ENCODE peak calls at places on chromosomes 1 and 21, in nine cellular contexts. U, K, D, G, S, J, V, P and M are unnamed samples.

GRCh38 chr21:33890187-33890586 is 25.4 kb downstream of the ATP5PO start:
- DNase-seq in U (no peak), K (no peak), D (no peak), G (no peak), S (no peak), J (no peak), V (no peak), P (no peak), M (no peak)

GRCh38 chr1:39269791-39270342 is 65.4 kb downstream of the MACF1 start:
- DNase-seq in U (no peak), K (no peak), D (no peak), G (peak; percentile 56), S (no peak), J (no peak), V (no peak), P (no peak), M (peak; percentile 85)

GRCh38 chr1:94884101-94884875 is 42.6 kb downstream of the CNN3 start:
- DNase-seq in U (peak; percentile 78), K (peak; percentile 87), D (peak; percentile 22), G (peak; percentile 82), S (no peak), J (no peak), V (no peak), P (no peak), M (no peak)

GRCh38 chr1:15201221-15201620 is 45.8 kb upstream of the FHAD1 start:
- DNase-seq in U (no peak), K (no peak), D (no peak), G (no peak), S (no peak), J (no peak), V (no peak), P (no peak), M (no peak)

GRCh38 chr1:203175237-203176181 is at the start of gene MYBPH:
- DNase-seq in U (no peak), K (no peak), D (no peak), G (no peak), S (no peak), J (no peak), V (no peak), P (peak; percentile 38), M (peak; percentile 75)

GRCh38 chr1:75135829-75136142 is 1.6 kb downstream of the LHX8 start:
- DNase-seq in U (no peak), K (peak; percentile 53), D (no peak), G (peak; percentile 50), S (no peak), J (no peak), V (no peak), P (no peak), M (no peak)

GRCh38 chr1:96416111-96416595 is 305.4 kb upstream of the PTBP2 start:
- DNase-seq in U (peak; percentile 100), K (no peak), D (peak; percentile 18), G (no peak), S (no peak), J (no peak), V (peak; percentile 22), P (no peak), M (peak; percentile 72)

GRCh38 chr1:955439-955838 is 3.6 kb downstream of the NOC2L start:
- DNase-seq in U (no peak), K (no peak), D (no peak), G (no peak), S (no peak), J (no peak), V (no peak), P (no peak), M (no peak)

GRCh38 chr1:150567341-150567716 is 12.1 kb downstream of the MCL1 start:
- DNase-seq in U (no peak), K (no peak), D (no peak), G (no peak), S (peak; percentile 73), J (no peak), V (no peak), P (no peak), M (no peak)

GRCh38 chr1:156193208-156193487 is 756 bp upstream of the SLC25A44 start:
- DNase-seq in U (no peak), K (no peak), D (no peak), G (no peak), S (no peak), J (no peak), V (no peak), P (no peak), M (no peak)

GRCh38 chr1:53868565-53868964 is 21.0 kb downstream of the YIPF1 start:
- DNase-seq in U (no peak), K (no peak), D (no peak), G (no peak), S (no peak), J (no peak), V (no peak), P (no peak), M (no peak)

GRCh38 chr1:4687943-4688342 is 33.5 kb downstream of the AJAP1 start:
- DNase-seq in U (no peak), K (no peak), D (no peak), G (no peak), S (no peak), J (no peak), V (no peak), P (no peak), M (no peak)

GRCh38 chr1:151539321-151540020 is 638 bp upstream of the TUFT1 start:
- DNase-seq in U (peak; percentile 98), K (peak; percentile 92), D (peak; percentile 51), G (peak; percentile 52), S (peak; percentile 10), J (peak; percentile 97), V (peak; percentile 16), P (peak; percentile 74), M (peak; percentile 90)

GRCh38 chr1:53356637-53357036 is 28.8 kb upstream of the LRP8 start:
- DNase-seq in U (no peak), K (no peak), D (no peak), G (no peak), S (no peak), J (no peak), V (no peak), P (no peak), M (no peak)

GRCh38 chr1:157197906-157198435 is 59.8 kb upstream of the ETV3 start:
- DNase-seq in U (no peak), K (no peak), D (no peak), G (no peak), S (no peak), J (no peak), V (no peak), P (no peak), M (no peak)

GRCh38 chr1:51897699-51898031 is 19.1 kb upstream of the NRDC start:
- DNase-seq in U (peak; percentile 94), K (no peak), D (no peak), G (no peak), S (no peak), J (no peak), V (no peak), P (no peak), M (no peak)

GRCh38 chr1:236163460-236164153 is 21.3 kb downstream of the GPR137B start:
- DNase-seq in U (no peak), K (no peak), D (no peak), G (no peak), S (no peak), J (peak; percentile 11), V (no peak), P (no peak), M (no peak)

GRCh38 chr1:12148160-12148957 is 18.4 kb upstream of the TNFRSF1B start:
- DNase-seq in U (peak; percentile 44), K (no peak), D (no peak), G (no peak), S (no peak), J (peak; percentile 93), V (no peak), P (no peak), M (no peak)

GRCh38 chr1:58824753-58825389 is 41.0 kb upstream of the JUN start:
- DNase-seq in U (no peak), K (no peak), D (no peak), G (no peak), S (no peak), J (peak; percentile 94), V (no peak), P (peak; percentile 42), M (no peak)

GRCh38 chr1:179119466-179119865 is 37.6 kb downstream of the TOR3A start:
- DNase-seq in U (no peak), K (no peak), D (no peak), G (no peak), S (no peak), J (no peak), V (no peak), P (no peak), M (no peak)
- H3K27me3 ChIP-seq in U (no peaks in the 10 kb centered on the region), K (no peaks in the 10 kb centered on the region), D (no peaks in the 10 kb centered on the region), G (no peaks in the 10 kb centered on the region), S (no peaks in the 10 kb centered on the region), J (no peaks in the 10 kb centered on the region), V (no peaks in the 10 kb centered on the region), P (no peaks in the 10 kb centered on the region), M (no peaks in the 10 kb centered on the region)

DNA sequence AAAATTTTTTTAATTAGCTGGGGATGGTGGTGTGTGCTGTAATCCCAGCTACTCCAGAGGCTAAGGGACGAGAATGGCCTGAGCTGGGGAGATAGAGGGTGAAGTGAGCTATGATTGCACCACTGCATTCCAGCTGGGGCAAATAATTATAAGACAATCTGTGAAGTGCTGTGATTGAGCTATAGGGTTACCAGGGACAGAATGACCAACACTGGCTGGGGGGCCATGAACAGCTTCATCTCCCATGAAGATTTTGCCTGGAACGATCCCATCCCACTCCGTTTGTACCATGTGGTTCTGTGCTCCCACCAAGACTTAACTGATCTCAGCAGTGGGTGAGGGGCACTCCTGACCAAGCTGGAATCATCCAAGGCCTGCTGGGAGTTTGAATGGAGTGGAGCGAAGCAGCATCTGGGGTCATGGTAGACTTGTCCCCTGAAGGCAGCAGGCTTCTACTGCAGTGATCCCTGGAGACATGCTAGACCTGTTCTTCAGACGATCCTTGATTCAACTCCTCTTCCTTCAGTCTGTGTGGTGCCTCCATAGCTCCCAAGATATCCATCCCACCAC is 53.6 kb upstream of the CTPS1 start:
- DNase-seq in U (no peak), K (no peak), D (no peak), G (no peak), S (no peak), J (no peak), V (no peak), P (no peak), M (peak; percentile 28)
- H3K27ac ChIP-seq in U (no peak overlapping the region), K (no peak overlapping the region), D (no peak overlapping the region), G (no peak overlapping the region), S (no peak overlapping the region), J (no peak overlapping the region), V (no peak overlapping the region), P (no peak overlapping the region), M (no peak overlapping the region)

GRCh38 chr1:26998319-26999300 is 5.1 kb downstream of the TRNP1 start:
- DNase-seq in U (peak; percentile 51), K (peak; percentile 26), D (no peak), G (no peak), S (no peak), J (no peak), V (no peak), P (no peak), M (no peak)
- H3K4me3 ChIP-seq in U (no peak overlapping the region), K (peak overlapping the region; percentile 44), D (no peak overlapping the region), G (no peak overlapping the region), S (no peak overlapping the region), J (no peak overlapping the region), V (peak overlapping the region; percentile 17), P (no peak overlapping the region), M (no peak overlapping the region)

DNA sequence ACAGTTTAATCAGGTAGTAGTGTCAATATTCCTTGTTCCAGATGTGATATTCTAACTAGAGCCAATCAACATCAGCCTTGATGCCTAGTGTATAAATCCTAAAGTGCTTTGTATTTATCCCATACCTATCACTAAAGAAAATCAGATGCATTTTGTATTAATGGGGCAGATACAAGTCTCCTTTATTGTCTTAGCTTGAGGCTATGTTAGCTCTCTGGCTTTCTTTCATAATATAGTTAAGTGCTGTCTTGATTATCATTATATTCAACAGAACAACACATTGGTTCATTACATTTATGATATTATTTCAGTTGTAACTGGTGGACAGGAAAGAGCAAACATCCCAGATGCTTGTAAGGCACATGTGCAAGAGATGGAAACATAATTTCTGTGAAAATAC is 338.8 kb downstream of the PLA2G4A start:
- DNase-seq in U (no peak), K (no peak), D (no peak), G (no peak), S (no peak), J (no peak), V (no peak), P (no peak), M (no peak)
- H3K27me3 ChIP-seq in U (no peaks in the 10 kb centered on the region), K (no peaks in the 10 kb centered on the region), D (no peaks in the 10 kb centered on the region), G (no peaks in the 10 kb centered on the region), S (no peaks in the 10 kb centered on the region), J (no peaks in the 10 kb centered on the region), V (no peaks in the 10 kb centered on the region), P (no peaks in the 10 kb centered on the region), M (no peaks in the 10 kb centered on the region)